ENCODE peak calls at places on chromosome 21, in five cellular contexts. W is fibroblast of the aortic adventitia, T is A549, P is epithelial cell of proximal tubule, U is H9. O is an unnamed sample.

GRCh38 chr21:44483288-44484237 is 28.3 kb downstream of the LRRC3 start:
- DNase-seq in W (peak; percentile 2), U (no peak), T (no peak), P (no peak), O (no peak)

GRCh38 chr21:45972716-45973474 is 8.7 kb upstream of the COL6A1 start:
- DNase-seq in P (no peak), U (no peak), W (peak; percentile 95), T (no peak), O (no peak)

GRCh38 chr21:41719691-41720090 is 47.2 kb downstream of the RIPK4 start:
- DNase-seq in P (no peak), U (no peak), W (no peak), T (no peak), O (no peak)

GRCh38 chr21:31283025-31283424 is 61.0 kb downstream of the TIAM1 start:
- DNase-seq in T (no peak), P (no peak), W (peak; percentile 12), U (no peak), O (no peak)

GRCh38 chr21:42369821-42370220 is 3.5 kb upstream of the TFF1 start:
- DNase-seq in W (no peak), U (peak; percentile 39), T (no peak), P (no peak), O (no peak)

GRCh38 chr21:36155603-36156338 is 853 bp upstream of the DOP1B start:
- DNase-seq in T (no peak), W (no peak), U (peak; percentile 47), P (no peak), O (no peak)

GRCh38 chr21:31609081-31609480 is 50.4 kb upstream of the SOD1 start:
- DNase-seq in P (no peak), U (no peak), T (no peak), W (no peak), O (no peak)

GRCh38 chr21:41612674-41613250 is 104.8 kb upstream of the TMPRSS2 start:
- DNase-seq in U (peak; percentile 77), W (peak; percentile 100), T (peak; percentile 75), P (peak; percentile 56), O (peak; percentile 93)

GRCh38 chr21:43290529-43291346 is 121.9 kb downstream of the CRYAA start:
- DNase-seq in U (no peak), T (no peak), W (no peak), P (no peak), O (no peak)

GRCh38 chr21:36708512-36709029 is 9.7 kb downstream of the SIM2 start:
- DNase-seq in P (no peak), T (no peak), W (no peak), U (no peak), O (no peak)

GRCh38 chr21:42009018-42009830 is 936 bp downstream of the ZBTB21 start:
- DNase-seq in U (peak; percentile 46), P (peak; percentile 19), W (peak; percentile 63), T (peak; percentile 40), O (peak; percentile 51)

GRCh38 chr21:26490771-26491170 is 82.3 kb downstream of the CYYR1 start:
- DNase-seq in T (no peak), W (peak; percentile 8), U (no peak), P (no peak), O (no peak)

GRCh38 chr21:46100020-46100419 is 2.1 kb downstream of the COL6A2 start:
- DNase-seq in U (no peak), P (no peak), T (no peak), W (no peak), O (no peak)

GRCh38 chr21:44763050-44763378 is 38.6 kb downstream of the UBE2G2 start:
- DNase-seq in U (no peak), P (no peak), W (no peak), T (no peak), O (no peak)

GRCh38 chr21:45886610-45887026 is 95.0 kb upstream of the COL6A1 start:
- DNase-seq in T (no peak), W (no peak), U (no peak), P (no peak), O (no peak)

GRCh38 chr21:43987509-43987908 is 24.6 kb upstream of the TRAPPC10 start:
- DNase-seq in P (no peak), T (no peak), U (no peak), W (no peak), O (no peak)

GRCh38 chr21:41477641-41478318 is 30.2 kb downstream of the TMPRSS2 start:
- DNase-seq in U (peak; percentile 73), W (no peak), T (no peak), P (no peak), O (no peak)

GRCh38 chr21:42346866-42347600 is 3.8 kb downstream of the TFF2 start:
- DNase-seq in T (no peak), W (no peak), U (no peak), P (no peak), O (no peak)

GRCh38 chr21:25952306-25952705 is 217.5 kb downstream of the GABPA start:
- DNase-seq in U (no peak), T (no peak), W (no peak), P (no peak), O (no peak)

GRCh38 chr21:43731891-43732711 is 13.2 kb downstream of the PDXK start:
- DNase-seq in W (peak; percentile 76), U (no peak), P (peak; percentile 78), T (no peak), O (no peak)

GRCh38 chr21:21003701-21004100 is 5.5 kb downstream of the NCAM2 start:
- DNase-seq in U (peak; percentile 34), P (no peak), W (peak; percentile 64), T (peak; percentile 16), O (peak; percentile 47)

GRCh38 chr21:44923481-44924084 is 2.9 kb upstream of the ITGB2 start:
- DNase-seq in U (no peak), P (no peak), W (no peak), T (no peak), O (no peak)

GRCh38 chr21:22536511-22536910 is 1538.3 kb downstream of the NCAM2 start:
- DNase-seq in T (peak; percentile 0), U (no peak), W (no peak), P (no peak), O (no peak)

GRCh38 chr21:44353200-44353970 is at the start of gene TRPM2:
- DNase-seq in W (peak; percentile 16), U (no peak), P (no peak), T (no peak), O (no peak)

GRCh38 chr21:17542371-17542992 is 29.6 kb downstream of the CXADR start:
- DNase-seq in U (no peak), T (peak; percentile 37), W (no peak), P (no peak), O (no peak)

GRCh38 chr21:31850886-31851285 is 21.9 kb upstream of the HUNK start:
- DNase-seq in U (no peak), W (no peak), P (no peak), T (no peak), O (no peak)

GRCh38 chr21:44485254-44485793 is 30.0 kb downstream of the LRRC3 start:
- DNase-seq in W (peak; percentile 50), T (peak; percentile 83), U (peak; percentile 94), P (no peak), O (no peak)

GRCh38 chr21:36835383-36835795 is 131.1 kb downstream of the HLCS start:
- DNase-seq in T (no peak), U (no peak), W (no peak), P (no peak), O (peak; percentile 15)

GRCh38 chr21:46557469-46557868 is 47.4 kb downstream of the S100B start:
- DNase-seq in W (no peak), T (no peak), P (no peak), U (no peak), O (no peak)

GRCh38 chr21:24007592-24007991 is 1599.7 kb downstream of the MRPL39 start:
- DNase-seq in T (no peak), W (no peak), U (no peak), P (no peak), O (no peak)

GRCh38 chr21:38120984-38121855 is 135.6 kb upstream of the KCNJ15 start:
- DNase-seq in T (no peak), P (no peak), W (no peak), U (no peak), O (no peak)

GRCh38 chr21:29196021-29196663 is 65.7 kb downstream of the MAP3K7CL start:
- DNase-seq in W (peak; percentile 95), P (peak; percentile 92), U (no peak), T (peak; percentile 89), O (peak; percentile 79)
- TF ChIP-seq CTCF in W (peak; percentile 59), P (peak; percentile 55), U (peak; percentile 41), T (peak; percentile 28), O (peak; percentile 64)

GRCh38 chr21:14979264-14979663 is 85.5 kb downstream of the NRIP1 start:
- DNase-seq in U (no peak), W (no peak), P (no peak), T (no peak), O (no peak)
- TF ChIP-seq CTCF in U (no peak), W (no peak), P (no peak), T (no peak), O (no peak)

DNA sequence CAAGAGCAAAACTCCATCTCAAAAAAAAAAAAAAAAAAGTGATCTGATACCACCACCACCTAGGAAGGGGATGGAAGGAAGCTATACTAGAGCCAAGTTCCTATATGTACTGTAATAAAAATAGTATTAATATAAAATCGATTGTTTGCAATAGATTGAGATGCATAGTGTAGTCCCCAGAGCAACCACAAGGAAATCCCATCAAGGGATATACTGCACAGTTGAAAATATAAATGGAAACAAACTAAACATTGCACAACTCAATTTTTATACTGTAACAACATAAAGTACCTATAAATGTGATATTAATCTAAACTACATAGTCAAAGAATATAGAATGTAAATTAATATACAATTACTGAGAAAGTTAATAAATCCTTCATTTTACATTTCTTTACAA is 20.9 kb upstream of the PSMG1 start:
- DNase-seq in U (no peak), W (no peak), T (no peak), P (no peak), O (no peak)
- TF ChIP-seq CTCF in U (peak; percentile 45), W (peak; percentile 52), T (no peak), P (peak; percentile 20), O (peak; percentile 60)

GRCh38 chr21:34892196-34892595 is 156.9 kb downstream of the RUNX1 start:
- DNase-seq in P (no peak), U (no peak), W (peak; percentile 57), T (no peak), O (no peak)
- TF ChIP-seq CTCF in P (no peak), U (no peak), W (no peak), T (no peak), O (no peak)

DNA sequence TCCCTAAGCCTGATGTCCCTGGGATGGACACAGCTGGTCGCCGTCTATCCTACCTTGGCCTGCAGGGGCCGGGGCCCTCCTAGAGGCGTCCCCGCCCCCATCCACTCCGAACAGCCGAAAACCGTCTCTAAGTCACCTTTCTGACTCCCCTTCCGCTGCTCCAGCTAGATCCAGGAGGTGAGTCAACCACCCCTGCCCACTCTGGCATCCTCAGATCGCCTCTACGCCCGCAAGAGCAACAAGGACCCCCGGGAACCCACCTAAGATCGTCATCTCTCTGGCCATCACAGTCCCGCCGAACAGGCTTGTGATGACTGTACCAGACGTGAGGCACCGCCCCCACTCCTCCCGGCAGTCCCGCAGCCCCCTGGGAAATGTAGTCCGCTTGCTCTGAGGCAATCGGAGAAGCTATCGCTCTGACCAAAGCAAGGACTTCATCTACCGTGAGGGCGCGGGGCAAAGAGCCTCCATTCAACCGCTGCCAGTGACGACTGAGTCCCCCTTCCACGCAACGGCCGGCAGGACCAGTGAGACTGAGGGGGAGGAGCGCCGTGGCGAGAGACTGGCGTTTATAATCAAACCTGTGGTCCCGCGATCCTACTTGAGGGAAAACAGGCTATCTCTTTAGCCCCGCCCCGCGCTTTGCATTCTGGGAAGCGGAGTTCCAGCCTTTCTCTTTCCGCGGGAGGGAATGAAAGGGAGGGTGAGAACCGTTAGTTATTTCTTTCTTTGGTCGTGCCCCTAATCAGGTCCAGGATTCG is at the start of gene HSPA13:
- DNase-seq in P (peak; percentile 92), T (peak; percentile 98), W (peak; percentile 99), U (peak; percentile 100), O (peak; percentile 100)
- TF ChIP-seq CTCF in P (no peak), T (no peak), W (no peak), U (peak; percentile 24), O (no peak)